ENCODE peak calls at places on chromosomes 3 and 15, in five cellular contexts. C, H, X, W and R are unnamed samples.

GRCh38 chr3:45343947-45344346 is 44.4 kb upstream of the LARS2 start:
- DNase-seq in C (no peak), H (no peak), X (no peak), W (no peak), R (no peak)

GRCh38 chr15:60592386-60593339 is 113.7 kb upstream of the ICE2 start:
- DNase-seq in C (peak), H (peak), X (peak), W (peak), R (peak)

GRCh38 chr15:41018534-41018933 is 65.3 kb downstream of the CHAC1 start:
- DNase-seq in C (no peak), H (no peak), X (no peak), W (peak), R (no peak)

GRCh38 chr3:47578691-47579632 is at the start of gene CSPG5:
- DNase-seq in C (peak), H (no peak), X (no peak), W (no peak), R (no peak)

GRCh38 chr15:89492934-89493631 is 3.3 kb downstream of the RHCG start:
- DNase-seq in C (no peak), H (no peak), X (no peak), W (no peak), R (no peak)

GRCh38 chr15:52227456-52227855 is 36.3 kb upstream of the GNB5 start:
- DNase-seq in C (peak), H (peak), X (peak), W (peak), R (peak)

GRCh38 chr3:12870942-12871341 is 29.6 kb upstream of the RPL32 start:
- DNase-seq in C (no peak), H (no peak), X (no peak), W (no peak), R (no peak)

GRCh38 chr15:53525894-53526293 is 233.6 kb downstream of the WDR72 start:
- DNase-seq in C (no peak), H (no peak), X (no peak), W (no peak), R (no peak)

GRCh38 chr3:12900885-12901411 is 59.6 kb upstream of the RPL32 start:
- DNase-seq in C (no peak), H (no peak), X (no peak), W (no peak), R (no peak)

GRCh38 chr3:67495751-67496150 is 158.7 kb downstream of the SUCLG2 start:
- DNase-seq in C (no peak), H (no peak), X (no peak), W (no peak), R (no peak)

GRCh38 chr15:78177447-78177873 is 28.3 kb downstream of the IDH3A start:
- DNase-seq in C (peak), H (no peak), X (no peak), W (peak), R (peak)

GRCh38 chr3:14614189-14614588 is 37.4 kb upstream of the CCDC174 start:
- DNase-seq in C (no peak), H (no peak), X (no peak), W (no peak), R (no peak)

GRCh38 chr3:150733373-150733935 is 29.5 kb downstream of the SIAH2 start:
- DNase-seq in C (no peak), H (no peak), X (no peak), W (no peak), R (no peak)

GRCh38 chr3:197219627-197220026 is 78.8 kb downstream of the DLG1 start:
- DNase-seq in C (no peak), H (no peak), X (no peak), W (no peak), R (no peak)

GRCh38 chr3:128188326-128188725 is 35.0 kb downstream of the EEFSEC start:
- DNase-seq in C (no peak), H (no peak), X (no peak), W (no peak), R (no peak)

GRCh38 chr15:85592148-85592547 is 202.6 kb downstream of the KLHL25 start:
- DNase-seq in C (no peak), H (peak), X (no peak), W (no peak), R (no peak)

GRCh38 chr15:55879181-55879580 is 114.2 kb downstream of the NEDD4 start:
- DNase-seq in C (no peak), H (no peak), X (no peak), W (no peak), R (no peak)

GRCh38 chr3:123750209-123750608 is 133.9 kb downstream of the MYLK start:
- DNase-seq in C (no peak), H (no peak), X (no peak), W (no peak), R (no peak)

GRCh38 chr15:41066516-41066915 is 49.6 kb downstream of the INO80 start:
- DNase-seq in C (no peak), H (no peak), X (no peak), W (no peak), R (no peak)

GRCh38 chr3:16369247-16369646 is 104.2 kb downstream of the OXNAD1 start:
- DNase-seq in C (no peak), H (no peak), X (no peak), W (no peak), R (no peak)